ENCODE peak calls at places on chromosome 13, in six cellular contexts. V is activated T-cell treated with anti-CD3 and anti-CD28 coated beads, Interleukin-2, amount 50 U/mL, for 72 hours; E is GM12891; H is stimulated activated CD4-positive, alpha-beta T cell treated with anti-CD3 and anti-CD28 coated beads, TNF-alpha, amount 100 ng/mL, for 48 hours; M is left colon; F is astrocyte of the spinal cord. D is an unnamed sample.

GRCh38 chr13:98267080-98267912 is 90.2 kb upstream of the RNF113B start:
- DNase-seq in V (no peak), E (peak), H (no peak), M (peak), F (peak), D (no peak)

GRCh38 chr13:76904507-76904906 is 18.3 kb upstream of the KCTD12 start:
- DNase-seq in V (no peak), E (no peak), H (no peak), M (no peak), F (no peak), D (no peak)

GRCh38 chr13:94112227-94112626 is 367.3 kb downstream of the DCT start:
- DNase-seq in V (no peak), E (no peak), H (no peak), M (no peak), F (peak), D (peak)

GRCh38 chr13:88456155-88456554 is 785.0 kb downstream of the SLITRK5 start:
- DNase-seq in V (no peak), E (no peak), H (no peak), M (no peak), F (no peak), D (no peak)

GRCh38 chr13:114067886-114068722 is 64.3 kb downstream of the RASA3 start:
- DNase-seq in V (peak), E (no peak), H (no peak), M (peak), F (no peak), D (no peak)

GRCh38 chr13:76823969-76824368 is 62.2 kb downstream of the KCTD12 start:
- DNase-seq in V (no peak), E (no peak), H (no peak), M (no peak), F (no peak), D (no peak)

GRCh38 chr13:79862515-79862914 is 381.6 kb downstream of the NDFIP2 start:
- DNase-seq in V (no peak), E (no peak), H (no peak), M (no peak), F (no peak), D (no peak)

GRCh38 chr13:44051405-44051804 is 171.7 kb downstream of the LACC1 start:
- DNase-seq in V (no peak), E (no peak), H (no peak), M (no peak), F (no peak), D (no peak)

GRCh38 chr13:40146586-40147240 is 491.3 kb downstream of the COG6 start:
- DNase-seq in V (peak), E (no peak), H (no peak), M (no peak), F (no peak), D (peak)

GRCh38 chr13:25292301-25292700 is 5.0 kb upstream of the MTMR6 start:
- DNase-seq in V (no peak), E (no peak), H (no peak), M (no peak), F (peak), D (peak)

GRCh38 chr13:33917135-33917534 is 99.2 kb downstream of the RFC3 start:
- DNase-seq in V (no peak), E (no peak), H (no peak), M (no peak), F (no peak), D (no peak)

GRCh38 chr13:19567820-19568534 is 6.6 kb upstream of the TPTE2 start:
- DNase-seq in V (no peak), E (no peak), H (no peak), M (no peak), F (no peak), D (no peak)

GRCh38 chr13:69274231-69274630 is 833.4 kb upstream of the ATXN8OS start:
- DNase-seq in V (no peak), E (no peak), H (no peak), M (no peak), F (no peak), D (peak)

GRCh38 chr13:102561933-102562332 is 34.9 kb upstream of the TPP2 start:
- DNase-seq in V (no peak), E (no peak), H (no peak), M (no peak), F (no peak), D (no peak)

GRCh38 chr13:35279500-35279899 is 197.0 kb downstream of the MAB21L1 start:
- DNase-seq in V (no peak), E (no peak), H (no peak), M (no peak), F (no peak), D (no peak)

GRCh38 chr13:63190219-63190618 is 1774.6 kb upstream of the PCDH20 start:
- DNase-seq in V (no peak), E (no peak), H (no peak), M (no peak), F (peak), D (peak)

GRCh38 chr13:99585609-99586008 is 84.3 kb downstream of the TM9SF2 start:
- DNase-seq in V (no peak), E (no peak), H (no peak), M (no peak), F (no peak), D (no peak)

GRCh38 chr13:24788538-24788937 is 24.6 kb downstream of the RNF17 start:
- DNase-seq in V (no peak), E (no peak), H (no peak), M (no peak), F (no peak), D (no peak)